ENCODE peak calls at places on chromosomes 7 and 10, in seven cellular contexts. X, A, B, J, U, I and K are unnamed samples. For H3K9me3, the result is how much of the 10 kb centered on the place peaks cover.

GRCh38 chr7:21944616-21945373 is 904 bp downstream of the CDCA7L start:
- DNase-seq in X (peak), A (no peak), B (peak), J (no peak), U (no peak), I (peak), K (peak)

GRCh38 chr7:81887098-81887497 is 117.3 kb upstream of the HGF start:
- DNase-seq in X (no peak), A (no peak), B (no peak), J (no peak), U (no peak), I (no peak), K (no peak)

GRCh38 chr7:123615344-123615743 is 13.7 kb downstream of the ASB15 start:
- DNase-seq in X (no peak), A (peak), B (no peak), J (no peak), U (no peak), I (no peak), K (no peak)

GRCh38 chr10:47237316-47238260 is 62.4 kb upstream of the GDF10 start:
- DNase-seq in X (no peak), A (no peak), B (peak), J (no peak), U (no peak), I (no peak), K (no peak)

GRCh38 chr10:13180788-13181187 is 19.4 kb downstream of the MCM10 start:
- DNase-seq in X (no peak), A (no peak), B (no peak), J (no peak), U (no peak), I (no peak), K (no peak)

GRCh38 chr10:124012583-124012982 is 80.8 kb downstream of the CHST15 start:
- DNase-seq in X (no peak), A (no peak), B (no peak), J (no peak), U (peak), I (no peak), K (no peak)

GRCh38 chr10:103448751-103449150 is 3.4 kb downstream of the CALHM2 start:
- DNase-seq in X (no peak), A (peak), B (no peak), J (no peak), U (peak), I (peak), K (no peak)

GRCh38 chr7:108080094-108080656 is 50.0 kb downstream of the LAMB4 start:
- DNase-seq in X (no peak), A (no peak), B (no peak), J (no peak), U (no peak), I (no peak), K (no peak)

GRCh38 chr7:100673302-100673941 is at the start of gene GNB2:
- DNase-seq in X (peak), A (peak), B (peak), J (peak), U (peak), I (peak), K (peak)

GRCh38 chr10:74683067-74683466 is 143.3 kb upstream of the KAT6B start:
- DNase-seq in X (no peak), A (no peak), B (no peak), J (no peak), U (no peak), I (no peak), K (no peak)

GRCh38 chr7:45922810-45923209 is 1.7 kb upstream of the IGFBP3 start:
- DNase-seq in X (no peak), A (no peak), B (no peak), J (no peak), U (no peak), I (no peak), K (no peak)

GRCh38 chr7:137682596-137682995 is 164.2 kb downstream of the DGKI start:
- DNase-seq in X (no peak), A (peak), B (no peak), J (no peak), U (no peak), I (peak), K (no peak)

GRCh38 chr10:15433850-15434537 is 62.9 kb upstream of the FAM171A1 start:
- DNase-seq in X (peak), A (peak), B (no peak), J (no peak), U (no peak), I (peak), K (peak)

GRCh38 chr10:102280397-102281015 is 35.2 kb downstream of the GBF1 start:
- DNase-seq in X (no peak), A (no peak), B (no peak), J (no peak), U (no peak), I (no peak), K (no peak)

GRCh38 chr10:101120884-101121660 is 10.0 kb upstream of the TLX1 start:
- DNase-seq in X (peak), A (no peak), B (peak), J (no peak), U (peak), I (no peak), K (no peak)

GRCh38 chr7:12638851-12639467 is 48.5 kb upstream of the ARL4A start:
- DNase-seq in X (peak), A (no peak), B (no peak), J (no peak), U (no peak), I (peak), K (no peak)

GRCh38 chr10:60524541-60524940 is 134.9 kb upstream of the ANK3 start:
- DNase-seq in X (no peak), A (peak), B (no peak), J (no peak), U (no peak), I (peak), K (no peak)

GRCh38 chr10:92816106-92816505 is 32.2 kb upstream of the EXOC6 start:
- DNase-seq in X (no peak), A (no peak), B (no peak), J (no peak), U (no peak), I (peak), K (no peak)

GRCh38 chr10:28505359-28505959 is 27.5 kb upstream of the WAC start:
- DNase-seq in X (no peak), A (no peak), B (no peak), J (no peak), U (no peak), I (no peak), K (no peak)

GRCh38 chr7:130735273-130735716 is 1.3 kb upstream of the KLF14 start:
- DNase-seq in X (no peak), A (no peak), B (no peak), J (no peak), U (no peak), I (no peak), K (no peak)

GRCh38 chr10:95374597-95375209 is 83.9 kb upstream of the PDLIM1 start:
- DNase-seq in X (no peak), A (peak), B (no peak), J (no peak), U (peak), I (peak), K (no peak)

GRCh38 chr7:127629268-127629854 is 11.4 kb upstream of the PAX4 start:
- DNase-seq in X (peak), A (no peak), B (no peak), J (no peak), U (no peak), I (no peak), K (no peak)

GRCh38 chr7:36281945-36282727 is 107.5 kb upstream of the ANLN start:
- DNase-seq in X (no peak), A (no peak), B (no peak), J (no peak), U (no peak), I (no peak), K (no peak)

GRCh38 chr7:30844483-30844874 is 67.2 kb upstream of the AQP1 start:
- DNase-seq in X (no peak), A (no peak), B (peak), J (no peak), U (no peak), I (no peak), K (no peak)

GRCh38 chr10:131810805-131811137 is 90.0 kb upstream of the PPP2R2D start:
- DNase-seq in X (no peak), A (no peak), B (no peak), J (no peak), U (peak), I (no peak), K (no peak)

GRCh38 chr10:87668324-87669054 is 8.8 kb downstream of the PAPSS2 start:
- DNase-seq in X (no peak), A (no peak), B (no peak), J (no peak), U (no peak), I (no peak), K (no peak)

GRCh38 chr10:21191512-21191911 is 294.4 kb upstream of the NEBL start:
- DNase-seq in X (no peak), A (no peak), B (no peak), J (no peak), U (no peak), I (peak), K (no peak)

GRCh38 chr7:120441850-120442249 is 168.9 kb downstream of the KCND2 start:
- DNase-seq in X (no peak), A (no peak), B (no peak), J (no peak), U (no peak), I (no peak), K (no peak)

GRCh38 chr7:116671681-116672595 is at the start of gene MET:
- DNase-seq in X (no peak), A (peak), B (peak), J (no peak), U (peak), I (peak), K (no peak)

GRCh38 chr7:13829914-13830603 is 159.4 kb downstream of the ETV1 start:
- DNase-seq in X (no peak), A (peak), B (no peak), J (no peak), U (no peak), I (peak), K (no peak)

GRCh38 chr10:15293862-15294835 is 76.9 kb downstream of the FAM171A1 start:
- DNase-seq in X (no peak), A (no peak), B (no peak), J (no peak), U (no peak), I (no peak), K (no peak)

GRCh38 chr10:7819126-7819470 is 793 bp downstream of the TAF3 start:
- DNase-seq in X (no peak), A (no peak), B (no peak), J (no peak), U (no peak), I (peak), K (no peak)

GRCh38 chr10:95214793-95215192 is 20.8 kb downstream of the ACSM6 start:
- DNase-seq in X (no peak), A (no peak), B (no peak), J (no peak), U (no peak), I (peak), K (no peak)

GRCh38 chr7:137875746-137876145 is 29.0 kb upstream of the DGKI start:
- DNase-seq in X (no peak), A (no peak), B (no peak), J (no peak), U (no peak), I (no peak), K (no peak)

GRCh38 chr7:12961910-12962309 is 274.5 kb downstream of the ARL4A start:
- DNase-seq in X (no peak), A (no peak), B (no peak), J (no peak), U (no peak), I (no peak), K (no peak)

GRCh38 chr7:137091396-137091795 is 222.9 kb downstream of the CHRM2 start:
- DNase-seq in X (no peak), A (no peak), B (no peak), J (no peak), U (no peak), I (no peak), K (no peak)

GRCh38 chr7:28166982-28167715 is 13.4 kb downstream of the JAZF1 start:
- DNase-seq in X (no peak), A (no peak), B (no peak), J (no peak), U (no peak), I (no peak), K (no peak)

DNA sequence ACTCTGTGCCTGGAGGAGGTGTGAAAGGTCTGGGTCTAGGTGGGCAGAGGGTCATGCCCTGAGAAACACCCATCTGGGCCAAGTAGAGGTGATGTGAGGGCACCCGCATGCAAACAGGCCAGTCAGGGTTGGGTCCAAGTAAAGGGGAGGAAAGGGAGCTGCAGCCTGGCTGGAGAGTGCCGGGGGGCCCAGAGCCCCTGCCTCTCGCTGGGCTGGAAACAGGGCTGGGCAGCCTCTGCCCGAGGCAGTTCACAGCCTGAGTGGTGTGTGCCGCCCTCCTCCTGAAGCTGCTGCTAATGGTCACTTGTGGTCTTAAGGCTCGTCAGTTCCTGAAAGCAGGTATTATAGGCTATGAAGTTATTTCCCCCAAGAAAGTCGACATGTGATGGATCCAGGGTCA is 7.3 kb downstream of the CYP2E1 start:
- DNase-seq in X (no peak), A (no peak), B (no peak), J (no peak), U (no peak), I (no peak), K (no peak)
- H3K9me3 ChIP-seq in X (under half), A (under half), B (under half), J (under half), U (under half), I (under half), K (under half)

GRCh38 chr10:25502453-25502852 is 327.7 kb downstream of the GPR158 start:
- DNase-seq in X (no peak), A (no peak), B (no peak), J (no peak), U (no peak), I (no peak), K (no peak)
- H3K9me3 ChIP-seq in X (under half), A (under half), B (under half), J (under half), U (under half), I (under half), K (under half)

GRCh38 chr10:85859859-85860258 is 506.7 kb downstream of the GRID1 start:
- DNase-seq in X (no peak), A (no peak), B (no peak), J (no peak), U (no peak), I (no peak), K (no peak)
- H3K9me3 ChIP-seq in X (under half), A (half or more), B (under half), J (under half), U (under half), I (under half), K (under half)

GRCh38 chr10:5136468-5137087 is 42.4 kb downstream of the AKR1C3 start:
- DNase-seq in X (no peak), A (no peak), B (no peak), J (no peak), U (no peak), I (no peak), K (no peak)
- H3K9me3 ChIP-seq in X (under half), A (under half), B (under half), J (under half), U (under half), I (under half), K (under half)

GRCh38 chr7:43292384-43292783 is 179.9 kb downstream of the HECW1 start:
- DNase-seq in X (no peak), A (no peak), B (no peak), J (no peak), U (no peak), I (no peak), K (no peak)

GRCh38 chr7:43294080-43294630 is 181.7 kb downstream of the HECW1 start:
- DNase-seq in X (no peak), A (peak), B (no peak), J (no peak), U (no peak), I (peak), K (no peak)

GRCh38 chr7:43289826-43290225 is 177.4 kb downstream of the HECW1 start:
- DNase-seq in X (no peak), A (no peak), B (no peak), J (no peak), U (no peak), I (no peak), K (no peak)

GRCh38 chr7:43291789-43292188 is 179.3 kb downstream of the HECW1 start:
- DNase-seq in X (no peak), A (no peak), B (no peak), J (no peak), U (no peak), I (no peak), K (no peak)

DNA sequence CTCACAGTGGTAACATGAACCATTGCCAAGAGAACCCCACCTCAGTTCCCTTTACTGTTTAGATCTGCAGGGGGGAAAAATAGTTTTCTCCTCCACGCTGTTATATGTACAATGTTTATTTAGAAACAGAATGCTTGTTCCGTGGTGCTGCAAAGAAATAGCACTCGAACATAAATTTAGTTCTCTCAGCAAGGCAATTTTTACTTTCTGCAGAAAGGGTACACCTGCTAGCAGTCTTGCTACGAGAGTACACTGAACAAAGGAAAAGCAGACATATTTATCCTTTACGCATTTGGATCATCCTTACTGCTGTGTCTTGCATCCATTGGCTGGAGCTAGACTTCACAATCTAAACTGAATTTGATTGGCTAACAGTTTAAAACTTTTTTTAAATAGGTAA is 178.5 kb downstream of the HECW1 start:
- DNase-seq in X (no peak), A (no peak), B (no peak), J (no peak), U (no peak), I (no peak), K (no peak)
- H3K9me3 ChIP-seq in X (under half), A (under half), B (under half), J (under half), U (under half), I (under half), K (under half)

GRCh38 chr10:61766927-61767326 is 104.2 kb downstream of the CABCOCO1 start:
- DNase-seq in X (no peak), A (no peak), B (no peak), J (no peak), U (no peak), I (no peak), K (no peak)
- H3K9me3 ChIP-seq in X (under half), A (under half), B (under half), J (under half), U (under half), I (under half), K (under half)

DNA sequence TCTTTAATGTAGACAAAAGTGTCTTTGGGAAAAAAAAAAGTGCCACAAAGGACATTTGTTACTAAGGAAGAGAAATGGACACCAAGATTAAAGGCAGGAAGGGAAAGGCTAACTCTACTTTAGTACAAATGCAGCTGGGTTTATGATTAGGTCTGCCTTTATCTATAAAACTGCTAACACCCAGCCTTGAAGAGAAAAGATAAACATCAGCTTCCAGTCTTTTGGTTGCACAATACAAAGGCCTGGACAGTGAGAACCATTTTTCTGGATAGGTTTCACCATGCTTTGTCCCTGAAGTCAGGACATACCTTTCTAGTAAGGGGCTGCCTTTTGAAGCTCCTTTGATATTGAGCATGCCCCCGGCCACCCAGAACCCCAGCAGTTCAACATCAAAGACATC is 45.1 kb downstream of the ZNF248 start:
- DNase-seq in X (no peak), A (no peak), B (no peak), J (no peak), U (no peak), I (no peak), K (no peak)
- H3K9me3 ChIP-seq in X (half or more), A (under half), B (half or more), J (under half), U (under half), I (under half), K (under half)

DNA sequence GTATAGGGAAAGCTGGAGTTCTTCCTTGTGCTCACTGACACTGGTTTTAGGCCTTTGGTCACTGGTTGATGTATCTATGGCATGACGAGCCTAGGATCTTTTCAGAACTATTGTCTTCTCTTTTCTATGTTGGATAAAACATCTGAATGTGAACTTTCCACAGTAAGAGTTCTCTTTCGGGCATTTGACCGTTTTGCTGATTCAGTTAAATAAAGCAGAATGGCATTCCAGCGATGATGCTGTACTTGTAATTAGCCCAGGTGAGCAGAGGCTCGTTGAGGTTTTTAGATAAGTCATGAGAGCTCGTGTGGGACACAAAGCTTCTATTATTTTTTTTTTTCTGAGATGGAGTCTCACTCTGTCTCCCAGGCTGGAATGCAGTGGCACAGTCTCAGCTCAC is 160.2 kb upstream of the DPP6 start:
- DNase-seq in X (no peak), A (no peak), B (no peak), J (no peak), U (no peak), I (no peak), K (no peak)
- H3K9me3 ChIP-seq in X (under half), A (under half), B (under half), J (under half), U (under half), I (under half), K (under half)

GRCh38 chr7:64277630-64278029 is 36.1 kb upstream of the ZNF736 start:
- DNase-seq in X (no peak), A (no peak), B (no peak), J (no peak), U (no peak), I (no peak), K (no peak)
- H3K9me3 ChIP-seq in X (under half), A (under half), B (under half), J (under half), U (under half), I (under half), K (under half)

GRCh38 chr10:128484041-128484440 is 357.8 kb upstream of the MKI67 start:
- DNase-seq in X (no peak), A (no peak), B (peak), J (no peak), U (peak), I (no peak), K (no peak)
- H3K9me3 ChIP-seq in X (under half), A (half or more), B (under half), J (under half), U (under half), I (under half), K (under half)